ENCODE peak calls at places on chromosome 16, in eight cellular contexts. G is IMR-90, J is SK-N-SH, D is GM23338, X is fibroblast of lung, I is PC-9, N is mammary epithelial cell, H is keratinocyte. F is an unnamed sample.
A peak's percentile ranks its signal among the peaks of the same experiment; 100 is the strongest.

GRCh38 chr16:275786-276232 is at the start of gene RGS11:
- DNase-seq in G (no peak), J (peak; percentile 81), D (no peak), X (no peak), I (no peak), N (no peak), H (no peak), F (no peak)

GRCh38 chr16:72910875-72911274 is 137.1 kb downstream of the ZFHX3 start:
- DNase-seq in G (no peak), J (no peak), D (peak; percentile 35), X (no peak), I (no peak), N (no peak), H (no peak), F (no peak)

GRCh38 chr16:12771341-12771798 is 32.3 kb downstream of the CPPED1 start:
- DNase-seq in G (no peak), J (no peak), D (no peak), X (no peak), I (no peak), N (peak; percentile 48), H (no peak), F (no peak)

GRCh38 chr16:70563571-70563970 is 40.0 kb downstream of the SF3B3 start:
- DNase-seq in G (no peak), J (no peak), D (no peak), X (no peak), I (no peak), N (no peak), H (no peak), F (no peak)

GRCh38 chr16:89026121-89026612 is 49.2 kb upstream of the CBFA2T3 start:
- DNase-seq in G (no peak), J (no peak), D (no peak), X (peak; percentile 1), I (no peak), N (peak; percentile 40), H (no peak), F (peak; percentile 61)

GRCh38 chr16:46906360-46907060 is 22.3 kb downstream of the GPT2 start:
- DNase-seq in G (no peak), J (no peak), D (no peak), X (no peak), I (no peak), N (no peak), H (no peak), F (no peak)

GRCh38 chr16:6493555-6493954 is 839.1 kb upstream of the RBFOX1 start:
- DNase-seq in G (no peak), J (no peak), D (no peak), X (no peak), I (no peak), N (no peak), H (no peak), F (no peak)

GRCh38 chr16:73288435-73288834 is 240.5 kb upstream of the ZFHX3 start:
- DNase-seq in G (no peak), J (no peak), D (no peak), X (peak; percentile 39), I (no peak), N (no peak), H (no peak), F (no peak)

GRCh38 chr16:78926723-78927200 is 673.8 kb downstream of the MAF start:
- DNase-seq in G (no peak), J (no peak), D (no peak), X (no peak), I (no peak), N (no peak), H (no peak), F (no peak)

GRCh38 chr16:67199011-67199807 is at the start of gene ELMO3:
- DNase-seq in G (no peak), J (peak; percentile 72), D (peak; percentile 89), X (no peak), I (peak; percentile 79), N (peak; percentile 67), H (no peak), F (no peak)

GRCh38 chr16:30715777-30716445 is 16.9 kb downstream of the SRCAP start:
- DNase-seq in G (peak; percentile 36), J (no peak), D (no peak), X (no peak), I (no peak), N (peak; percentile 42), H (no peak), F (peak; percentile 25)

GRCh38 chr16:58678716-58679115 is 5.9 kb downstream of the SLC38A7 start:
- DNase-seq in G (no peak), J (no peak), D (no peak), X (peak; percentile 24), I (peak; percentile 10), N (peak; percentile 43), H (no peak), F (peak; percentile 44)

GRCh38 chr16:3922241-3922640 is 41.7 kb upstream of the CREBBP start:
- DNase-seq in G (no peak), J (no peak), D (no peak), X (no peak), I (peak; percentile 70), N (no peak), H (no peak), F (no peak)

GRCh38 chr16:79754081-79754872 is 153.7 kb upstream of the MAF start:
- DNase-seq in G (no peak), J (no peak), D (no peak), X (no peak), I (no peak), N (no peak), H (no peak), F (no peak)

GRCh38 chr16:87956169-87956770 is 5.0 kb downstream of the BANP start:
- DNase-seq in G (peak; percentile 83), J (no peak), D (peak; percentile 32), X (peak; percentile 77), I (no peak), N (no peak), H (no peak), F (no peak)

GRCh38 chr16:799111-799947 is 1.2 kb downstream of the GNG13 start:
- DNase-seq in G (no peak), J (no peak), D (no peak), X (no peak), I (no peak), N (no peak), H (no peak), F (no peak)

GRCh38 chr16:29834079-29834478 is 13.8 kb downstream of the MVP start:
- DNase-seq in G (no peak), J (no peak), D (no peak), X (no peak), I (no peak), N (no peak), H (no peak), F (no peak)

GRCh38 chr16:17396762-17397498 is 73.8 kb downstream of the XYLT1 start:
- DNase-seq in G (peak; percentile 52), J (peak; percentile 65), D (no peak), X (peak; percentile 78), I (no peak), N (no peak), H (no peak), F (no peak)

GRCh38 chr16:968620-969019 is 2.2 kb downstream of the LMF1 start:
- DNase-seq in G (no peak), J (no peak), D (peak; percentile 34), X (no peak), I (no peak), N (no peak), H (no peak), F (no peak)

GRCh38 chr16:27776556-27776955 is 226.6 kb downstream of the KATNIP start:
- DNase-seq in G (no peak), J (no peak), D (no peak), X (no peak), I (no peak), N (no peak), H (no peak), F (no peak)

GRCh38 chr16:66842765-66843164 is 1.4 kb upstream of the CA7 start:
- DNase-seq in G (peak; percentile 19), J (peak; percentile 48), D (no peak), X (no peak), I (no peak), N (peak; percentile 47), H (no peak), F (no peak)

GRCh38 chr16:75647138-75647491 is 350 bp downstream of the KARS1 start:
- DNase-seq in G (no peak), J (no peak), D (no peak), X (no peak), I (no peak), N (no peak), H (no peak), F (no peak)

GRCh38 chr16:66696669-66697630 is at the start of gene CMTM4:
- DNase-seq in G (peak; percentile 80), J (peak; percentile 98), D (peak; percentile 90), X (peak; percentile 79), I (peak; percentile 90), N (peak; percentile 88), H (no peak), F (peak; percentile 87)

DNA sequence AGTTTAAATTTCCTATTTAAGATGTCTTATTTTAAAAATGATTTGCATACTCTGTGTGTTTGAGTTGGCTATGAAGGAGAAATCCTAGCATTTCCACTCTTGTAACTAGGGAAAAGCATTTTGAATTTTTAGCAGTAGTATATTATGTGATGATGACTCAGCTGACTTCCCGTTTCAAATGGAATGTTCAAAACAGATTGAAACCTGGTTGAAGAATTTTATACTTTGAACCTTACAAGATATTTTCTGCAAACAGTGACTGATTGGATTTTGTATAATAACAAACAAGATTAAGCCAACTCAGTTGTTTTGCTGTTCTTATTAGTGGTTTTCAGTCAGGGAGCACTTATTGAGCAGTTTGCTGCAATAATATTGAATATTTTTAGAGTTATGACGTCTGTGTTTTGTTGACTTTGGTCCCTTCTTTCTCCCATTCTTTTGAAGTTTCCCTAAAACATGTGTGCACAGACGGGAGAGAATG is 8.0 kb downstream of the TNRC6A start:
- DNase-seq in G (peak; percentile 70), J (no peak), D (no peak), X (peak; percentile 59), I (no peak), N (no peak), H (no peak), F (peak; percentile 41)
- H4K20me1 ChIP-seq in G (peaks cover 82% of the 10 kb centered on the region), J (peaks cover 98% of the 10 kb centered on the region), D (peaks cover 98% of the 10 kb centered on the region), X (no peaks in the 10 kb centered on the region), I (peaks cover 33% of the 10 kb centered on the region), N (peaks cover 6% of the 10 kb centered on the region), H (peaks cover 3% of the 10 kb centered on the region), F (peaks cover 38% of the 10 kb centered on the region)

DNA sequence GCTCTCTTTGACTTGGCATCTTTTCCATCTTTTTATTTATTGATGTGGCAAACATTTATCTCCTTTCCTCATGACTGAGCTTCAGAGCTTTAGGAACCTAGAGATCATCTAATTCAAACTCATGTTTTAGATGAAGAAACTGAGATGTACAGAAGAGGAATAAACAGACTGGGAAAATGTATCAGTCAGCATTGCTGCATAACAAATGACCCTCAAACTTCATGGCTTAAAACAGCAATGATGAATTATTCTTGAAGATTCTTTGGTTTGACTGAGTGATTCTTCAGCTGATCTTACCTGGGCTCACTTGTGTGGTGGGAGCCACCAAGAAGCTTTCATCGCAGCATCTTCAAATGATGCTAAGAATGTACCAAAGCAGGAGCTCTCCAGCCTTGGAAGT is 44.0 kb upstream of the IRF8 start:
- DNase-seq in G (no peak), J (no peak), D (no peak), X (no peak), I (no peak), N (no peak), H (no peak), F (no peak)
- H3K27me3 ChIP-seq in G (peaks cover 66% of the 10 kb centered on the region), J (peaks cover 70% of the 10 kb centered on the region), D (no peaks in the 10 kb centered on the region), X (no peaks in the 10 kb centered on the region), I (peaks cover 98% of the 10 kb centered on the region), N (no peaks in the 10 kb centered on the region), H (no peaks in the 10 kb centered on the region), F (peaks cover 46% of the 10 kb centered on the region)

GRCh38 chr16:68346892-68347480 is 36.2 kb downstream of the PRMT7 start:
- DNase-seq in G (no peak), J (no peak), D (no peak), X (no peak), I (no peak), N (no peak), H (no peak), F (no peak)
- H3K36me3 ChIP-seq in G (peaks cover 66% of the 10 kb centered on the region), J (peaks cover 75% of the 10 kb centered on the region), D (peaks cover 5% of the 10 kb centered on the region), X (peaks cover 20% of the 10 kb centered on the region), I (no peaks in the 10 kb centered on the region), N (peaks cover 12% of the 10 kb centered on the region), H (peaks cover 18% of the 10 kb centered on the region), F (no peaks in the 10 kb centered on the region)

GRCh38 chr16:81636298-81636960 is 142.7 kb upstream of the PLCG2 start:
- DNase-seq in G (no peak), J (no peak), D (no peak), X (no peak), I (no peak), N (no peak), H (no peak), F (no peak)
- H4K20me1 ChIP-seq in G (peaks cover 69% of the 10 kb centered on the region), J (peaks cover 7% of the 10 kb centered on the region), D (peaks cover 17% of the 10 kb centered on the region), X (no peaks in the 10 kb centered on the region), I (peaks cover 22% of the 10 kb centered on the region), N (no peaks in the 10 kb centered on the region), H (peaks cover 35% of the 10 kb centered on the region), F (no peaks in the 10 kb centered on the region)

F was measured in PC-3.